ENCODE peak calls at places on chromosomes 16 and 17, in six cellular contexts. Y, L, X, I, E and G are unnamed samples.

GRCh38 chr17:82230627-82231311 is 1.9 kb downstream of the SLC16A3 start:
- DNase-seq in Y (no peak), L (peak; percentile 85), X (peak; percentile 61), I (peak; percentile 85), E (peak; percentile 92), G (no peak)

GRCh38 chr16:74627506-74628220 is 20.7 kb upstream of the GLG1 start:
- DNase-seq in Y (no peak), L (peak; percentile 73), X (no peak), I (no peak), E (no peak), G (no peak)

GRCh38 chr17:41061969-41062368 is 2.1 kb upstream of the KRTAP2-3 start:
- DNase-seq in Y (peak; percentile 47), L (no peak), X (no peak), I (no peak), E (no peak), G (peak; percentile 99)

GRCh38 chr17:78412403-78412802 is 34.0 kb downstream of the PGS1 start:
- DNase-seq in Y (no peak), L (no peak), X (no peak), I (peak; percentile 54), E (no peak), G (no peak)

GRCh38 chr16:27920391-27920891 is 143.1 kb downstream of the GSG1L start:
- DNase-seq in Y (peak; percentile 30), L (peak; percentile 81), X (peak; percentile 70), I (peak; percentile 86), E (no peak), G (no peak)

GRCh38 chr17:32626371-32626770 is 139.6 kb downstream of the CDK5R1 start:
- DNase-seq in Y (no peak), L (no peak), X (no peak), I (no peak), E (no peak), G (no peak)

GRCh38 chr17:81419886-81420768 is 24.9 kb downstream of the BAHCC1 start:
- DNase-seq in Y (no peak), L (no peak), X (no peak), I (no peak), E (no peak), G (no peak)

GRCh38 chr16:15643453-15644305 is 725 bp upstream of the MARF1 start:
- DNase-seq in Y (peak; percentile 48), L (peak; percentile 65), X (no peak), I (peak; percentile 57), E (peak; percentile 14), G (no peak)

GRCh38 chr16:15609286-15609649 is 33.7 kb downstream of the MARF1 start:
- DNase-seq in Y (no peak), L (no peak), X (no peak), I (no peak), E (no peak), G (no peak)

GRCh38 chr17:36859003-36859300 is 78.3 kb upstream of the LHX1 start:
- DNase-seq in Y (no peak), L (no peak), X (no peak), I (no peak), E (no peak), G (no peak)

GRCh38 chr16:27444470-27444869 is 42.5 kb downstream of the IL21R start:
- DNase-seq in Y (no peak), L (no peak), X (no peak), I (no peak), E (no peak), G (no peak)

GRCh38 chr17:28726912-28727726 is 1.1 kb upstream of the TLCD1 start:
- DNase-seq in Y (peak; percentile 89), L (peak; percentile 97), X (peak; percentile 93), I (peak; percentile 98), E (peak; percentile 96), G (no peak)

GRCh38 chr17:44842748-44843147 is 4.9 kb upstream of the HIGD1B start:
- DNase-seq in Y (no peak), L (no peak), X (no peak), I (peak; percentile 68), E (no peak), G (no peak)

GRCh38 chr17:17812211-17813054 is 24.4 kb downstream of the SREBF1 start:
- DNase-seq in Y (peak; percentile 49), L (peak; percentile 91), X (peak; percentile 71), I (peak; percentile 88), E (peak; percentile 74), G (no peak)

GRCh38 chr17:32869345-32870026 is 7.4 kb downstream of the MYO1D start:
- DNase-seq in Y (no peak), L (peak; percentile 65), X (no peak), I (no peak), E (no peak), G (no peak)

GRCh38 chr17:19646788-19647696 is 1.5 kb upstream of the ALDH3A2 start:
- DNase-seq in Y (peak; percentile 80), L (peak; percentile 91), X (no peak), I (peak; percentile 52), E (no peak), G (no peak)

GRCh38 chr16:49921791-49922456 is 66.0 kb upstream of the ZNF423 start:
- DNase-seq in Y (no peak), L (peak; percentile 82), X (peak; percentile 63), I (peak; percentile 90), E (peak; percentile 80), G (no peak)
- TF ChIP-seq CTCF in Y (peak; percentile 65), L (peak; percentile 75), X (peak; percentile 55), I (peak; percentile 74), E (peak; percentile 61), G (peak; percentile 71)

DNA sequence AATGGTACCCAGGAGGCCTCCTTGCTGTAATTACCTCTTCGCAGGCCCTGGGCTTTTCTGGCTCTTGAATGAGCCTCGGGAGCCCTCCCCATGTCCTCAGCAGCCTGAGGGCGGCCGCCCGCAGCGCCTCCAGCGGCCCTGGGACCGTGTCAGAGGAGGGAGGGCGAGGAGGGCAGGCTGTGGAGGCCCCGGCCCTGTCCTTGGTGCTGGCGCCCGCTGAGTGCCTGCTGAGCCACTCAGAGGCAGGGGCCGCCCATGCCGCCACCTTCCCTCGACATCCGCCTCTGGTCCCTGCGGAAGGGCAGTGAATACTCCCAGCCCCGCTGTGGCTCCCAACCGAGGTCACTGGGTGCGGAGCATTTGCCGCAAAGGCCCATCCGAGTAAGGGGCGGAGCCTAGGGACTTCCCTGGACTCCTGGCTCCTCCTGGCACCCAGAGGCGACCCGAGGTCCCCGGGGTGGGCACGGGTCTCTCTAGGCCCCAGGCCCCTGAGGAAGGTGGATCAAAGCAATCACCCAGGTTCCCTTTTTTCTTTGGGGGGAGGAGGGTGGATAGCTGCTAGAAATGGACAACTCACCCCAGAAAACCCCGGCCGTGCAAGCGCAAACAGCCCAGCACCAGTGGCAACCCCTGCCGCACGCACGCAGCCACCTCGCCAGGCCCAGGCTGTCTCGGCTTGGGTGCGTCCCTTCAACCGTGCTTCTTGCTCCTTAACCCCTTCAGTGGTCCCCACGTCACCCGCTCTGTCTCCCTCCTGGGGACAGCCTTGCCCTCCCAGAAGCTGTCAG is 2.7 kb downstream of the RBFOX3 start:
- DNase-seq in Y (no peak), L (no peak), X (no peak), I (peak; percentile 90), E (peak; percentile 20), G (no peak)
- TF ChIP-seq CTCF in Y (no peak), L (no peak), X (no peak), I (peak; percentile 15), E (no peak), G (peak; percentile 16)

GRCh38 chr17:38886643-38887010 is 16.8 kb downstream of the LASP1 start:
- DNase-seq in Y (no peak), L (no peak), X (no peak), I (no peak), E (peak; percentile 49), G (no peak)

GRCh38 chr17:38881600-38882191 is 11.8 kb downstream of the LASP1 start:
- DNase-seq in Y (no peak), L (peak; percentile 77), X (peak; percentile 55), I (no peak), E (peak; percentile 60), G (no peak)

GRCh38 chr17:38885728-38886642 is 16.1 kb downstream of the LASP1 start:
- DNase-seq in Y (no peak), L (no peak), X (peak; percentile 71), I (peak; percentile 78), E (no peak), G (no peak)

GRCh38 chr17:38885044-38885727 is 15.3 kb downstream of the LASP1 start:
- DNase-seq in Y (no peak), L (no peak), X (no peak), I (no peak), E (peak; percentile 55), G (no peak)

DNA sequence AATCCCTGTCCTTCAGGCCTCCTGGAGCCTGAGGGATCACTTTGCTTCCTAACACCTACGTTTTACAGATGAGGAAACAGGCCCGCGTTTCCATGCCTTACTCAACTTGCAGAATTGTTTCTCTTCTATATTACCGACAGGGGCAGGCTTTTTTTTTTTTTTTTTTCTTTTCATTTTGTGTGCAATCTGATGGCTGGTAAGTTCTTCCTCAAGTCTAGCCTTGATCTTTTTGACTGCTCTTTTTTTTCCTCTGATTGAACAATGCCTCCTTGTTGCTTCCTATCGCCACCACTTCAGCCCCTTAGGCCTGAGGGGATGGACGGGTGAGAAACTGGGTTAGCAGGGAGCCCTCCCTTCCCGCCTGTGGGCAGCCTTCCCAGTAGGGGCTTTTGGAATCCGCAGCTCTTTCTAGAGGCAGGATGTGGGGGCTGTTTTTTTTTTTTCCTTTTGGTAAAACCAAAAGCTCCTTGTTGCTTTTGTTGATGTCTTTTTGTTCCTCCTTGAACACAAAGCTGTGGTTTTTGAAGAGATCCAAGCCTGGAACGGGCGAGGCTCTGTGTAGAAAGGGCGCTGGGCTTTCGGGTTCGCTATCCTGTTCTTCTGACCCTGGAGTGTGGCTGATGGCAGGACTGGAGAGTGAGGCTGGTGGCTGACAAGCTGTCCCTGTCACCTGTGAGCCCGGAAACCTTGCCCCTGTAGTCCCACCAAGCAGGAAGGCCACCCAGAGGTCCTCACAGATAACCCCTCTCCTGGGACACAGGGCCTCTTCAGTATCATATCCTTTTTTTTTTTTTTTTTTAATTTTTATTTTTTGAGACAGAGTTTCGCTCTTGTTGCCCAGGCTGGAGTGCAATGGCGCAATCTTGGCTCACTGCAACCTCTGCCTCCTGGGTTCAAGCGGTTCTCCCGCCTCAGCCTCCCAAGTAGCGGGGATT is 14.0 kb downstream of the LASP1 start:
- DNase-seq in Y (no peak), L (no peak), X (no peak), I (peak; percentile 60), E (no peak), G (no peak)
- TF ChIP-seq CTCF in Y (no peak), L (no peak), X (no peak), I (no peak), E (peak; percentile 8), G (no peak)

GRCh38 chr17:43383372-43383771 is 15.4 kb upstream of the ARL4D start:
- DNase-seq in Y (no peak), L (no peak), X (no peak), I (no peak), E (no peak), G (no peak)

GRCh38 chr17:43381204-43381603 is 17.6 kb upstream of the ARL4D start:
- DNase-seq in Y (no peak), L (no peak), X (no peak), I (no peak), E (no peak), G (no peak)

GRCh38 chr17:43380307-43380706 is 18.5 kb upstream of the ARL4D start:
- DNase-seq in Y (no peak), L (no peak), X (no peak), I (peak; percentile 42), E (no peak), G (no peak)

GRCh38 chr17:43382776-43383175 is 16.0 kb upstream of the ARL4D start:
- DNase-seq in Y (no peak), L (no peak), X (no peak), I (no peak), E (no peak), G (no peak)

DNA sequence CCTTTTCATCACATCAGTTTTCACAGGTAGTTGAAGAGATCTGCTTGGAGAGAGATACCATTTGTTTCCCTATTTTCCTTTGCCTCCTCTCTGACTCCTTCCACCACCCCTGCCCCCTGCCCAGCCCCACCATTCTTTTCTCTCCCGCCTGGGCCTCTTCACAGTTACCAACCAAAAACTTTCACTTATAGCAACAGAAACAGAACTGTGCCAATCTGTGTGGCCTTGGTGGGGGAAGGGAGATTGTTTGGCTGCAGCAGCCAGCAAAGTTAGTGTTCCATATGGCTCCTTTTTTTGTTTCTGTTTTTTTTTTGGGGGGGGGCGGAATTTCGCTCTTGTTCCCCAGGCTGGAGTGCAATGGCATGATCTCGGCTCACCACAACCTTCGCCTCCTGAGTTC is 17.2 kb upstream of the ARL4D start:
- DNase-seq in Y (no peak), L (no peak), X (no peak), I (no peak), E (no peak), G (no peak)
- TF ChIP-seq CTCF in Y (no peak), L (no peak), X (no peak), I (no peak), E (no peak), G (no peak)